ENCODE peak calls at places on chromosome 20, in four cellular contexts. One of them, this sample, is unnamed.

GRCh38 chr20:9609892-9610502 is 95.6 kb downstream of the LAMP5 start:
- DNase-seq in GM23248: peak
- DNase-seq in mesendoderm: peak
- DNase-seq in stimulated activated CD4-positive, alpha-beta T cell treated with anti-CD3 and anti-CD28 coated beads, TNF-alpha, amount 100 ng/mL, for 1 hour: no peak
- DNase-seq in this sample: peak

GRCh38 chr20:56458227-56458821 is 10.1 kb upstream of the RTF2 start:
- DNase-seq in GM23248: no peak
- DNase-seq in stimulated activated CD4-positive, alpha-beta T cell treated with anti-CD3 and anti-CD28 coated beads, TNF-alpha, amount 100 ng/mL, for 1 hour: no peak
- DNase-seq in mesendoderm: no peak
- DNase-seq in this sample: no peak

GRCh38 chr20:50569864-50570836 is 60.0 kb downstream of the PTPN1 start:
- DNase-seq in stimulated activated CD4-positive, alpha-beta T cell treated with anti-CD3 and anti-CD28 coated beads, TNF-alpha, amount 100 ng/mL, for 1 hour: no peak
- DNase-seq in GM23248: peak
- DNase-seq in mesendoderm: peak
- DNase-seq in this sample: no peak

GRCh38 chr20:2373098-2373497 is 7.6 kb upstream of the TGM6 start:
- DNase-seq in mesendoderm: no peak
- DNase-seq in stimulated activated CD4-positive, alpha-beta T cell treated with anti-CD3 and anti-CD28 coated beads, TNF-alpha, amount 100 ng/mL, for 1 hour: no peak
- DNase-seq in GM23248: no peak
- DNase-seq in this sample: no peak

GRCh38 chr20:41047975-41048305 is 19.3 kb downstream of the TOP1 start:
- DNase-seq in stimulated activated CD4-positive, alpha-beta T cell treated with anti-CD3 and anti-CD28 coated beads, TNF-alpha, amount 100 ng/mL, for 1 hour: no peak
- DNase-seq in GM23248: peak
- DNase-seq in mesendoderm: no peak
- DNase-seq in this sample: no peak

GRCh38 chr20:51266353-51266752 is 243.4 kb upstream of the KCNG1 start:
- DNase-seq in GM23248: no peak
- DNase-seq in mesendoderm: no peak
- DNase-seq in stimulated activated CD4-positive, alpha-beta T cell treated with anti-CD3 and anti-CD28 coated beads, TNF-alpha, amount 100 ng/mL, for 1 hour: no peak
- DNase-seq in this sample: no peak

GRCh38 chr20:58900292-58900931 is 47.9 kb downstream of the GNAS start:
- DNase-seq in stimulated activated CD4-positive, alpha-beta T cell treated with anti-CD3 and anti-CD28 coated beads, TNF-alpha, amount 100 ng/mL, for 1 hour: no peak
- DNase-seq in GM23248: peak
- DNase-seq in mesendoderm: peak
- DNase-seq in this sample: no peak

GRCh38 chr20:4018015-4018748 is 2.8 kb upstream of the RNF24 start:
- DNase-seq in mesendoderm: no peak
- DNase-seq in GM23248: peak
- DNase-seq in stimulated activated CD4-positive, alpha-beta T cell treated with anti-CD3 and anti-CD28 coated beads, TNF-alpha, amount 100 ng/mL, for 1 hour: no peak
- DNase-seq in this sample: no peak

GRCh38 chr20:7523288-7523687 is 417.0 kb downstream of the HAO1 start:
- DNase-seq in stimulated activated CD4-positive, alpha-beta T cell treated with anti-CD3 and anti-CD28 coated beads, TNF-alpha, amount 100 ng/mL, for 1 hour: no peak
- DNase-seq in mesendoderm: no peak
- DNase-seq in GM23248: no peak
- DNase-seq in this sample: no peak

GRCh38 chr20:38727602-38728236 is 3.4 kb downstream of the SLC32A1 start:
- DNase-seq in GM23248: no peak
- DNase-seq in mesendoderm: no peak
- DNase-seq in stimulated activated CD4-positive, alpha-beta T cell treated with anti-CD3 and anti-CD28 coated beads, TNF-alpha, amount 100 ng/mL, for 1 hour: no peak
- DNase-seq in this sample: no peak

GRCh38 chr20:20369353-20370086 is 1.6 kb downstream of the INSM1 start:
- DNase-seq in stimulated activated CD4-positive, alpha-beta T cell treated with anti-CD3 and anti-CD28 coated beads, TNF-alpha, amount 100 ng/mL, for 1 hour: no peak
- DNase-seq in GM23248: no peak
- DNase-seq in mesendoderm: peak
- DNase-seq in this sample: peak

GRCh38 chr20:51338692-51339440 is 203.7 kb downstream of the NFATC2 start:
- DNase-seq in GM23248: peak
- DNase-seq in mesendoderm: no peak
- DNase-seq in stimulated activated CD4-positive, alpha-beta T cell treated with anti-CD3 and anti-CD28 coated beads, TNF-alpha, amount 100 ng/mL, for 1 hour: no peak
- DNase-seq in this sample: no peak

GRCh38 chr20:46557231-46557956 is 6.9 kb upstream of the OCSTAMP start:
- DNase-seq in GM23248: peak
- DNase-seq in mesendoderm: no peak
- DNase-seq in stimulated activated CD4-positive, alpha-beta T cell treated with anti-CD3 and anti-CD28 coated beads, TNF-alpha, amount 100 ng/mL, for 1 hour: no peak
- DNase-seq in this sample: no peak

GRCh38 chr20:19460386-19460785 is 247.9 kb downstream of the SLC24A3 start:
- DNase-seq in GM23248: peak
- DNase-seq in stimulated activated CD4-positive, alpha-beta T cell treated with anti-CD3 and anti-CD28 coated beads, TNF-alpha, amount 100 ng/mL, for 1 hour: no peak
- DNase-seq in mesendoderm: no peak
- DNase-seq in this sample: no peak

GRCh38 chr20:3400260-3401155 is 7.0 kb downstream of the DNAAF9 start:
- DNase-seq in stimulated activated CD4-positive, alpha-beta T cell treated with anti-CD3 and anti-CD28 coated beads, TNF-alpha, amount 100 ng/mL, for 1 hour: no peak
- DNase-seq in mesendoderm: no peak
- DNase-seq in GM23248: no peak
- DNase-seq in this sample: peak

GRCh38 chr20:48805286-48805685 is 22.5 kb downstream of the PREX1 start:
- DNase-seq in stimulated activated CD4-positive, alpha-beta T cell treated with anti-CD3 and anti-CD28 coated beads, TNF-alpha, amount 100 ng/mL, for 1 hour: no peak
- DNase-seq in mesendoderm: no peak
- DNase-seq in GM23248: no peak
- DNase-seq in this sample: no peak

GRCh38 chr20:3273371-3273770 is 34.4 kb upstream of the SLC4A11 start:
- DNase-seq in GM23248: no peak
- DNase-seq in mesendoderm: no peak
- DNase-seq in stimulated activated CD4-positive, alpha-beta T cell treated with anti-CD3 and anti-CD28 coated beads, TNF-alpha, amount 100 ng/mL, for 1 hour: no peak
- DNase-seq in this sample: no peak

GRCh38 chr20:22575087-22575721 is 9.2 kb downstream of the FOXA2 start:
- DNase-seq in mesendoderm: peak
- DNase-seq in GM23248: no peak
- DNase-seq in stimulated activated CD4-positive, alpha-beta T cell treated with anti-CD3 and anti-CD28 coated beads, TNF-alpha, amount 100 ng/mL, for 1 hour: no peak
- DNase-seq in this sample: no peak

GRCh38 chr20:38893485-38894090 is 32.6 kb upstream of the FAM83D start:
- DNase-seq in GM23248: peak
- DNase-seq in mesendoderm: peak
- DNase-seq in stimulated activated CD4-positive, alpha-beta T cell treated with anti-CD3 and anti-CD28 coated beads, TNF-alpha, amount 100 ng/mL, for 1 hour: peak
- DNase-seq in this sample: peak

GRCh38 chr20:31663838-31664695 is 26.4 kb downstream of the COX4I2 start:
- DNase-seq in stimulated activated CD4-positive, alpha-beta T cell treated with anti-CD3 and anti-CD28 coated beads, TNF-alpha, amount 100 ng/mL, for 1 hour: no peak
- DNase-seq in mesendoderm: peak
- DNase-seq in GM23248: no peak
- DNase-seq in this sample: no peak

GRCh38 chr20:57246008-57246407 is 20.4 kb downstream of the BMP7 start:
- DNase-seq in GM23248: no peak
- DNase-seq in mesendoderm: no peak
- DNase-seq in stimulated activated CD4-positive, alpha-beta T cell treated with anti-CD3 and anti-CD28 coated beads, TNF-alpha, amount 100 ng/mL, for 1 hour: no peak
- DNase-seq in this sample: no peak

GRCh38 chr20:48787861-48788375 is 39.9 kb downstream of the PREX1 start:
- DNase-seq in stimulated activated CD4-positive, alpha-beta T cell treated with anti-CD3 and anti-CD28 coated beads, TNF-alpha, amount 100 ng/mL, for 1 hour: no peak
- DNase-seq in mesendoderm: peak
- DNase-seq in GM23248: peak
- DNase-seq in this sample: no peak

GRCh38 chr20:62171245-62171644 is 11.6 kb upstream of the MTG2 start:
- DNase-seq in GM23248: no peak
- DNase-seq in stimulated activated CD4-positive, alpha-beta T cell treated with anti-CD3 and anti-CD28 coated beads, TNF-alpha, amount 100 ng/mL, for 1 hour: no peak
- DNase-seq in mesendoderm: no peak
- DNase-seq in this sample: no peak

GRCh38 chr20:19947611-19948264 is 69.4 kb upstream of the NAA20 start:
- DNase-seq in mesendoderm: peak
- DNase-seq in stimulated activated CD4-positive, alpha-beta T cell treated with anti-CD3 and anti-CD28 coated beads, TNF-alpha, amount 100 ng/mL, for 1 hour: no peak
- DNase-seq in GM23248: peak
- DNase-seq in this sample: no peak

GRCh38 chr20:53736122-53736756 is 142.6 kb upstream of the ZNF217 start:
- DNase-seq in stimulated activated CD4-positive, alpha-beta T cell treated with anti-CD3 and anti-CD28 coated beads, TNF-alpha, amount 100 ng/mL, for 1 hour: no peak
- DNase-seq in mesendoderm: no peak
- DNase-seq in GM23248: peak
- DNase-seq in this sample: no peak

This sample was measured in cerebellum.